ENCODE peak calls at places on chromosome 11, in four cellular contexts. I, M, U and E are unnamed samples.
A peak's percentile ranks its signal among the peaks of the same experiment; 100 is the strongest.

GRCh38 chr11:84909740-84910139 is 717.4 kb downstream of the DLG2 start:
- DNase-seq in I (no peak), M (no peak), U (no peak), E (no peak)

GRCh38 chr11:115502636-115503082 is 1.6 kb downstream of the CADM1 start:
- DNase-seq in I (peak; percentile 43), M (no peak), U (no peak), E (no peak)

GRCh38 chr11:121194731-121195596 is 93.9 kb downstream of the TECTA start:
- DNase-seq in I (no peak), M (peak; percentile 64), U (peak; percentile 63), E (no peak)

GRCh38 chr11:109140426-109140825 is 281.6 kb upstream of the C11orf87 start:
- DNase-seq in I (no peak), M (no peak), U (no peak), E (no peak)

GRCh38 chr11:69653406-69653960 is 12.5 kb downstream of the CCND1 start:
- DNase-seq in I (no peak), M (no peak), U (no peak), E (no peak)

GRCh38 chr11:73875840-73876239 is 806 bp downstream of the COA4 start:
- DNase-seq in I (no peak), M (no peak), U (no peak), E (no peak)

GRCh38 chr11:118406599-118407166 is 5.3 kb downstream of the ATP5MG start:
- DNase-seq in I (no peak), M (peak; percentile 39), U (peak; percentile 69), E (no peak)

GRCh38 chr11:134454146-134454690 is 42.2 kb upstream of the B3GAT1 start:
- DNase-seq in I (no peak), M (no peak), U (no peak), E (no peak)

GRCh38 chr11:85886089-85887056 is 31.2 kb downstream of the CCDC83 start:
- DNase-seq in I (no peak), M (peak; percentile 65), U (no peak), E (no peak)

GRCh38 chr11:96037267-96037990 is 113.5 kb upstream of the MTMR2 start:
- DNase-seq in I (no peak), M (no peak), U (peak; percentile 62), E (no peak)

GRCh38 chr11:109914809-109915653 is 178.2 kb upstream of the ZC3H12C start:
- DNase-seq in I (no peak), M (peak; percentile 20), U (peak; percentile 40), E (no peak)

GRCh38 chr11:61630104-61630503 is 49.2 kb upstream of the SYT7 start:
- DNase-seq in I (no peak), M (no peak), U (no peak), E (no peak)

GRCh38 chr11:47308050-47308823 is 38.3 kb downstream of the MADD start:
- DNase-seq in I (no peak), M (no peak), U (no peak), E (no peak)

GRCh38 chr11:70489276-70489675 is 90.9 kb downstream of the CTTN start:
- DNase-seq in I (peak; percentile 21), M (no peak), U (no peak), E (no peak)

GRCh38 chr11:69291459-69292110 is 2.4 kb upstream of the MYEOV start:
- DNase-seq in I (no peak), M (no peak), U (no peak), E (no peak)

GRCh38 chr11:34318111-34319037 is 39.4 kb downstream of the ABTB2 start:
- DNase-seq in I (no peak), M (peak; percentile 58), U (no peak), E (no peak)

GRCh38 chr11:69636870-69637600 is 3.9 kb upstream of the CCND1 start:
- DNase-seq in I (no peak), M (no peak), U (no peak), E (no peak)

GRCh38 chr11:34358258-34358665 is 452 bp upstream of the ABTB2 start:
- DNase-seq in I (no peak), M (peak; percentile 24), U (no peak), E (peak; percentile 72)

GRCh38 chr11:117490019-117490679 is 162.5 kb downstream of the CEP164 start:
- DNase-seq in I (peak; percentile 17), M (no peak), U (no peak), E (no peak)

GRCh38 chr11:112174789-112175595 is at the start of gene BCO2:
- DNase-seq in I (peak; percentile 90), M (peak; percentile 71), U (peak; percentile 93), E (peak; percentile 90)

GRCh38 chr11:129960216-129961214 is 42.1 kb downstream of the PRDM10 start:
- DNase-seq in I (no peak), M (peak; percentile 96), U (peak; percentile 93), E (no peak)

GRCh38 chr11:118679483-118679882 is at the start of gene TREH:
- DNase-seq in I (peak; percentile 41), M (no peak), U (no peak), E (no peak)

GRCh38 chr11:40306938-40307548 is 1152.4 kb downstream of the LRRC4C start:
- DNase-seq in I (no peak), M (peak; percentile 63), U (peak; percentile 59), E (no peak)

GRCh38 chr11:126202646-126203359 is 8.6 kb downstream of the RPUSD4 start:
- DNase-seq in I (no peak), M (no peak), U (no peak), E (no peak)

GRCh38 chr11:122197055-122197987 is 81.3 kb upstream of the BLID start:
- DNase-seq in I (no peak), M (peak; percentile 99), U (peak; percentile 98), E (no peak)

GRCh38 chr11:11179239-11179638 is 173.8 kb downstream of the CSNK2A3 start:
- DNase-seq in I (no peak), M (peak; percentile 82), U (peak; percentile 85), E (no peak)

DNA sequence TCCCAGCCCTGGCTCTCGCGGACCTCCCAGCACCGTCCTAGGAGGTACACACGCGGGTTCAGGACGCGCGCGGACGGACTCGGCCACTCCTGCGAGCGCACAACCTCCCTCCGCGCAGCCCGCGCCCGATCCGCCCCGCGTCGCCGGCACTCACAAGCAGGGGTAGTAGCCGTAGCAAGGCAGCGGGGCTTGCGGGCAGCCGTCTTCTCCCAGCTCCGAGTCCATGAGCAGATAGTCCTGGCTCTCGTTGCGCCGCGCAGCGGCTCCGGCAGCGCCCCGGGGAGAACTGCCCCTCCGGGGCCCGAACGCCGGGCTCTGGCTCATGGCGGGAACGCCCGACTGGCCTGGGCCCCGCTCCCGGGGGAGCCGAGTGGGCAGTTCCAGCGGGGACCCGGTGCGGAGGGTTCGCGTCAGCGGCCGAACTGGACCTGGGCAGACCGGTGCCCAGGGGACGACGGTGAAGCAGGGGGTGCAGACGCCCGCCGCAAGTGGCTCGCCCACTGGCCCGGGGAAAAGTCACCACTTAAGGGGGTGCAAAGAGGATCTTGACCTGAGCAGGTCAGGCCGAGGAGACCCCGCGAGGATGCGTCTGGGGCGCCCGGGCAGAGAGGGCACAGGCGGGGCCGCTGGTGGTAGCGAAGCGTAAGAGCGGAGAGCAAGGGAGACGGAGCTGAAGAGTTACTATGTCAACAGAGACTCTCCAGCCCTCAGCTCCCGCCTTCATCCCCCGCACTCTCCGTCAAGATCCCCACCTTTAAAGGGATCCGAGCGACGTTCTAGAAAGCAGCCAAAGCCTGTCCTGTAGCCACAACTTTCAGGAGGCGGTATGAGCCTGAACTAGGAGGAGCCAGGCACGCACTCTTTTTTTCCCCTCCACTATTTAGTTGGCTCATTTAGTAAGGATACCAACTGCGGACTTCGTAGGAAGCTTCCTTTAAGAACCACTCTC is at the start of gene TRPC6:
- DNase-seq in I (peak; percentile 54), M (peak; percentile 47), U (peak; percentile 25), E (peak; percentile 31)
- H3K4me3 ChIP-seq in I (peak within 1 kb of the TSS; percentile 58), M (peak within 1 kb of the TSS; percentile 97), U (peak within 1 kb of the TSS; percentile 67), E (peak within 1 kb of the TSS; percentile 36)

GRCh38 chr11:102566112-102566511 is 35.6 kb upstream of the MMP7 start:
- DNase-seq in I (no peak), M (no peak), U (no peak), E (no peak)

GRCh38 chr11:102560555-102561011 is 30.0 kb upstream of the MMP7 start:
- DNase-seq in I (no peak), M (peak; percentile 52), U (peak; percentile 38), E (no peak)

GRCh38 chr11:102561636-102562035 is 31.1 kb upstream of the MMP7 start:
- DNase-seq in I (no peak), M (no peak), U (no peak), E (no peak)

GRCh38 chr11:102559839-102560238 is 29.3 kb upstream of the MMP7 start:
- DNase-seq in I (no peak), M (no peak), U (no peak), E (no peak)

DNA sequence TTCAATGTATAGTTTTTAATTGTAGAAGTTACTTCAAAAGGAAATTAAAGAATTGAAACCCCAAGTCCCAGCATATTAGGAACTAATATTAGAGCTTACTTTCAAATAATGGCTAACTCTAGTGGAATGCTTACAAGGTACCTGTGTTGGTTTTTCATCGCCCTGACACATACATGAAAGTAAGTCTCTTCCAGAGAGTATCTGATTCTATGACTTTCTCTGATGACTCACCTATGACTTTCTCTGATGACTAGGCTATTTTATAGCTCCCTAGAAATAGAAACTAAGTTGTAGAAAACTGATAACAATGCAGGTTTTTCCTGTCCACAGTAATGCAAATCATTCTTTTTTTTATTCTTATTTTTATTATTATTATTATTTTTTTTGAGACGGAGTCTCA is 33.6 kb upstream of the MMP7 start:
- DNase-seq in I (no peak), M (peak; percentile 88), U (no peak), E (no peak)
- TF ChIP-seq CTCF in I (no peak), M (no peak), U (no peak), E (no peak)

DNA sequence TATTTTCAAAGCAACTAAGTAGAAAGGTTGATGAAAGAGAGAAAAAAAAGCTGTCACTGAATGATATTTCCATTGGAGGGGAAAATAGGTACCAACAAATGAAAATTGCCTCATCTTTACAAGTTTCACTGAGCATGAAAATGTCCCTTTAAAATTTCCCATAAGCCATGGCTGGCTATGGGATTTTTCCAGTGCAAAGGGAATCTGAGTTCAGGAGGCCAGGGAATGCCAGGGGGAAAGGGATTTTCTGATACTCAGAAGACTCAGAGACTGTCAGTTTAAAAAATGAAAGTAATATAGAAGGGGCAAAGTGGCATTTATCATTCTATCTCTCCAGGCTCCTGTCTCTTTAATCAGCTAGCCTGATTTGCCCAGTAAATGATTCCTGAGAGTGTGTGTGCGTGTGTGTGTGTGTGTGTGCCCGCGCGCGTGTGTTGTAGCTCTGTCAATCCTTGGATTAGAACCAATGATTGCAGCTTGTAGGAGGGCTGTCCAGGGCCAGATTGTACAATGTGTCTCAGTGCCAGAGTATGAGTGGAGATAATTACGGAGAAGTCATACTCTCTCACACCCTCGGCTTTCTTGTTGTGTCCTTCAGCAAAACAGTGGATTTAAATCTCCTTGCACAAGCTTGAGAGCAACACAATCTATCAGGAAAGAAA is at the start of gene NTM:
- DNase-seq in I (peak; percentile 68), M (peak; percentile 7), U (no peak), E (no peak)
- H3K4me3 ChIP-seq in I (peak within 1 kb of the TSS; percentile 21), M (no peak within 1 kb of the TSS), U (no peak within 1 kb of the TSS), E (peak within 1 kb of the TSS; percentile 0)

DNA sequence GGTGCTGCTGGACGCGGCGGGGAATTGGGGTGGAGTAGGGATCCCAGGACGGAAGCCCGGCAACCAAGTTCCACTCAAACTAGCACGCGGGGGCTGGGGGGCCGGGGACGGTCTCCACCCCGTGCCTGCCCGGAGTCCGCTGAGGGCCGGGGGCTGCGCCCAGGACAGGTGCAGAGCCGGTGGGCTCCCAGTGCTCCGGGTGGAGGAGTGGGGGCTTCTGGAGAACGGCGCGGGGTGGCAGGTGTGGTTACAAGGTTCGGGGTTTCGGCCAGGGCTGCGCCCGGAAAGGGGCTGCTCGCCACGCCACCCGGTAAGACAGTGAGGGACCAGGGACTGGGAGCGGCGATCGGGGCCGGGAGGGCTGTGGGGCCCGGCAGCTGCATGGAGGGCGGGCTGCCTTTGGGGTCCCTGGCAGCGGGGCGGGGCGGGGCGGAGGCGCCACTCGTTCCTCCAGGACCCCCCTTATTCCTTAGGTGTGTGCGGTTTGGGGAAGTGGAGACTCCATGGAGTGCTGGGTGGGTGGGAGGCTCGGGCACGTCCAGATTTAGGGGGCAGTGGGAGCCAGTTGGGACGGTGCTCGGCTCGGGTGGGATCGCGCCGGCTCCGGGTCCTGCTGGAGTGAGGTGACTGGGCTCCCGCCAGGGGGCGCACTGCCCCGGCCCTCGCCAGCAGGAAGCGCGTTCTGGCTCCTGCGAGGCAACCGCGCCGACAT is 767 bp downstream of the TSPAN18 start:
- DNase-seq in I (peak; percentile 88), M (peak; percentile 65), U (peak; percentile 39), E (peak; percentile 94)
- TF ChIP-seq CTCF in I (peak; percentile 95), M (peak; percentile 87), U (peak; percentile 88), E (peak; percentile 91)